ENCODE peak calls at places on chromosomes 7 and 10, in five cellular contexts. One of them, this sample, is unnamed. For H3K9me3, the result is how much of the 10 kb centered on the place peaks cover.

GRCh38 chr7:111232249-111233084 is 141.5 kb downstream of the LRRN3 start:
- DNase-seq in breast epithelium: no peak
- DNase-seq in mucosa of descending colon: no peak
- DNase-seq in CD4-positive, alpha-beta T cell: no peak
- DNase-seq in CD4-positive, CD25-positive, alpha-beta regulatory T cell: no peak
- DNase-seq in this sample: no peak

GRCh38 chr10:119383174-119383856 is 159.2 kb downstream of the RGS10 start:
- DNase-seq in CD4-positive, alpha-beta T cell: no peak
- DNase-seq in breast epithelium: no peak
- DNase-seq in mucosa of descending colon: no peak
- DNase-seq in CD4-positive, CD25-positive, alpha-beta regulatory T cell: no peak
- DNase-seq in this sample: no peak

GRCh38 chr7:12719978-12720377 is 32.5 kb downstream of the ARL4A start:
- DNase-seq in breast epithelium: no peak
- DNase-seq in CD4-positive, CD25-positive, alpha-beta regulatory T cell: no peak
- DNase-seq in CD4-positive, alpha-beta T cell: no peak
- DNase-seq in mucosa of descending colon: no peak
- DNase-seq in this sample: no peak

GRCh38 chr7:39431242-39431641 is 135.0 kb upstream of the YAE1 start:
- DNase-seq in CD4-positive, alpha-beta T cell: no peak
- DNase-seq in mucosa of descending colon: no peak
- DNase-seq in breast epithelium: no peak
- DNase-seq in CD4-positive, CD25-positive, alpha-beta regulatory T cell: no peak
- DNase-seq in this sample: no peak

GRCh38 chr7:86932038-86932512 is 127.4 kb downstream of the ELAPOR2 start:
- DNase-seq in breast epithelium: no peak
- DNase-seq in CD4-positive, alpha-beta T cell: no peak
- DNase-seq in mucosa of descending colon: no peak
- DNase-seq in CD4-positive, CD25-positive, alpha-beta regulatory T cell: no peak
- DNase-seq in this sample: no peak

GRCh38 chr10:11397980-11398580 is 213.4 kb downstream of the USP6NL start:
- DNase-seq in mucosa of descending colon: no peak
- DNase-seq in breast epithelium: peak
- DNase-seq in CD4-positive, alpha-beta T cell: no peak
- DNase-seq in CD4-positive, CD25-positive, alpha-beta regulatory T cell: no peak
- DNase-seq in this sample: no peak

GRCh38 chr10:100981178-100981710 is 6.1 kb downstream of the MRPL43 start:
- DNase-seq in CD4-positive, CD25-positive, alpha-beta regulatory T cell: no peak
- DNase-seq in CD4-positive, alpha-beta T cell: no peak
- DNase-seq in breast epithelium: no peak
- DNase-seq in mucosa of descending colon: no peak
- DNase-seq in this sample: no peak

GRCh38 chr10:26391701-26392695 is 46.1 kb upstream of the APBB1IP start:
- DNase-seq in CD4-positive, alpha-beta T cell: no peak
- DNase-seq in mucosa of descending colon: no peak
- DNase-seq in CD4-positive, CD25-positive, alpha-beta regulatory T cell: no peak
- DNase-seq in breast epithelium: no peak
- DNase-seq in this sample: no peak

GRCh38 chr7:36210542-36210941 is 57.5 kb downstream of the EEPD1 start:
- DNase-seq in CD4-positive, CD25-positive, alpha-beta regulatory T cell: no peak
- DNase-seq in mucosa of descending colon: no peak
- DNase-seq in breast epithelium: no peak
- DNase-seq in CD4-positive, alpha-beta T cell: no peak
- DNase-seq in this sample: no peak

GRCh38 chr10:106897631-106898161 is 266.8 kb downstream of the SORCS1 start:
- DNase-seq in CD4-positive, CD25-positive, alpha-beta regulatory T cell: no peak
- DNase-seq in breast epithelium: no peak
- DNase-seq in mucosa of descending colon: no peak
- DNase-seq in CD4-positive, alpha-beta T cell: no peak
- DNase-seq in this sample: no peak

GRCh38 chr10:4051011-4051407 is 266.0 kb upstream of the KLF6 start:
- DNase-seq in breast epithelium: no peak
- DNase-seq in mucosa of descending colon: no peak
- DNase-seq in CD4-positive, alpha-beta T cell: no peak
- DNase-seq in CD4-positive, CD25-positive, alpha-beta regulatory T cell: no peak
- DNase-seq in this sample: no peak

GRCh38 chr7:104795616-104796398 is 218.2 kb upstream of the KMT2E start:
- DNase-seq in CD4-positive, CD25-positive, alpha-beta regulatory T cell: no peak
- DNase-seq in CD4-positive, alpha-beta T cell: no peak
- DNase-seq in mucosa of descending colon: no peak
- DNase-seq in breast epithelium: no peak
- DNase-seq in this sample: no peak

DNA sequence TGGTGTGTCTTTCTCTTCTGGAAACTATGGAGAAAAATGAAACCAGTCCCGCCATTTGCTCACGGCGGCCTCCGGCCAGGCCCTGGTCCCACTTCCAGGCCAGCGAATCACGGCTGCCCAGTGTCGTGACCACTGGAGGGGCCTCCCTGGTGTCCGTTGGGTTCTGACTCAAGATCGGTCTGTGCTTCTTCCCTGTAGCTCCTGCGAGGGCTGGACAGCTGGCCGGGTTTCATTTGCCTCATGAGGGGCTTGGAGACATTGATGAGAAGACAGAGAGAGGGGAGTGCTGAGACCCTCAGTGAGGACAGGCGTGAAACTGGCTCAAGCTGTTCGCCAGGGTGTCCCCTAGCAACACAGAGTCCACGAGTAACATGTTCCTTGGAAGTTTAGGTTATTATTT is 108.6 kb downstream of the ADARB2 start:
- DNase-seq in mucosa of descending colon: no peak
- DNase-seq in CD4-positive, alpha-beta T cell: no peak
- DNase-seq in breast epithelium: no peak
- DNase-seq in CD4-positive, CD25-positive, alpha-beta regulatory T cell: no peak
- DNase-seq in this sample: no peak
- H3K9me3 ChIP-seq in mucosa of descending colon: under half
- H3K9me3 ChIP-seq in CD4-positive, alpha-beta T cell: under half
- H3K9me3 ChIP-seq in breast epithelium: under half
- H3K9me3 ChIP-seq in CD4-positive, CD25-positive, alpha-beta regulatory T cell: under half
- H3K9me3 ChIP-seq in this sample: under half

GRCh38 chr7:157662110-157662791 is 325.4 kb downstream of the DNAJB6 start:
- DNase-seq in breast epithelium: no peak
- DNase-seq in CD4-positive, CD25-positive, alpha-beta regulatory T cell: no peak
- DNase-seq in CD4-positive, alpha-beta T cell: no peak
- DNase-seq in mucosa of descending colon: no peak
- DNase-seq in this sample: no peak

GRCh38 chr7:157660971-157661610 is 324.3 kb downstream of the DNAJB6 start:
- DNase-seq in breast epithelium: no peak
- DNase-seq in CD4-positive, CD25-positive, alpha-beta regulatory T cell: no peak
- DNase-seq in mucosa of descending colon: no peak
- DNase-seq in CD4-positive, alpha-beta T cell: no peak
- DNase-seq in this sample: no peak

GRCh38 chr7:157664034-157664433 is 327.2 kb downstream of the DNAJB6 start:
- DNase-seq in CD4-positive, CD25-positive, alpha-beta regulatory T cell: no peak
- DNase-seq in mucosa of descending colon: no peak
- DNase-seq in CD4-positive, alpha-beta T cell: no peak
- DNase-seq in breast epithelium: no peak
- DNase-seq in this sample: no peak

GRCh38 chr7:157663061-157663863 is 326.5 kb downstream of the DNAJB6 start:
- DNase-seq in CD4-positive, alpha-beta T cell: no peak
- DNase-seq in breast epithelium: no peak
- DNase-seq in CD4-positive, CD25-positive, alpha-beta regulatory T cell: no peak
- DNase-seq in mucosa of descending colon: no peak
- DNase-seq in this sample: no peak

DNA sequence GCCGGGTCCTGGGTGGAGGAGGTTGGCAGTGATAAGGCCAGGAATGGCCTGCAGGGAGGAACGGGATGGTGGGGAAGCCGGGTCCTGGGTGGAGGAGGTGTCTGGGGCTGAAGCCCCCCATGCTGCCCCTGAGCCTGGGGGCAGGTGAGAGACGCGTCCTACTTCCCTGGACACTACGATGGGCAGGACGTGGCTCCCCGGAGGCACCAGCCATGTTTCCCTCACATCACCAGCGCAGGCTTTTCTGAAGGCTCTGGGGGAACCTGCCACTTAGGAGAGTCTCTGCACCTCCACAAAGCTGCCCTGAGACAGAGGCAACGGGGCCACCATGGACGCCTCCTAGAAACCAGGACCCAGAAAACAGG is 324.8 kb downstream of the DNAJB6 start:
- DNase-seq in CD4-positive, alpha-beta T cell: no peak
- DNase-seq in breast epithelium: no peak
- DNase-seq in mucosa of descending colon: no peak
- DNase-seq in CD4-positive, CD25-positive, alpha-beta regulatory T cell: no peak
- DNase-seq in this sample: no peak
- H3K9me3 ChIP-seq in CD4-positive, alpha-beta T cell: under half
- H3K9me3 ChIP-seq in breast epithelium: under half
- H3K9me3 ChIP-seq in mucosa of descending colon: under half
- H3K9me3 ChIP-seq in CD4-positive, CD25-positive, alpha-beta regulatory T cell: under half
- H3K9me3 ChIP-seq in this sample: under half

GRCh38 chr10:128568041-128568440 is 441.8 kb upstream of the MKI67 start:
- DNase-seq in CD4-positive, alpha-beta T cell: no peak
- DNase-seq in breast epithelium: no peak
- DNase-seq in mucosa of descending colon: no peak
- DNase-seq in CD4-positive, CD25-positive, alpha-beta regulatory T cell: no peak
- DNase-seq in this sample: no peak
- H3K9me3 ChIP-seq in CD4-positive, alpha-beta T cell: under half
- H3K9me3 ChIP-seq in breast epithelium: under half
- H3K9me3 ChIP-seq in mucosa of descending colon: under half
- H3K9me3 ChIP-seq in CD4-positive, CD25-positive, alpha-beta regulatory T cell: under half
- H3K9me3 ChIP-seq in this sample: under half

DNA sequence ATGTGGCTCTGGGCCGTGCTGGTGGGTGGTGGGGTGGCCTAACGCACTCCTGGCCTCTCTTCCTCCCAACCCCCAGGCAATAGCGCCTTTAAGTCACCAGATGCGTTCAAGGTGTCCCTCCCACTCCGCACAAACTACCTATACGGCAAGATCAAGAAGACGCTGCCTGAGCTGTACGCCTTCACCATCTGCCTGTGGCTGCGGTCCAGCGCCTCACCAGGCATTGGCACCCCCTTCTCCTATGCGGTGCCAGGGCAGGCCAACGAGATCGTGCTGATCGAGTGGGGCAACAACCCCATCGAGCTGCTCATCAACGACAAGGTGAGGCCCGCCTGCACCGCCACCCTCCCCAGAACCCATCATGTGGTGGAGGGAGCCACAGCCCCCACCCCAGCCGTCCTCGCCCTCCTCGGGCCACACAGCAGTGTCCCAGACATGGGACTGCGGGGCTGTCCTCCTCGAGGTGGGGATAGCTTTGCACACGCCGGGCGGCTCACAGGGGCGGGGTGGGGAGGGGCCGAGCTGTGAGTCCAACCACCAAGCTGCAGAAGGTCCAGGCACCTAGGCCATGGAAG is 7.8 kb downstream of the NPTX2 start:
- DNase-seq in CD4-positive, alpha-beta T cell: no peak
- DNase-seq in breast epithelium: no peak
- DNase-seq in CD4-positive, CD25-positive, alpha-beta regulatory T cell: no peak
- DNase-seq in mucosa of descending colon: no peak
- DNase-seq in this sample: no peak
- H3K9me3 ChIP-seq in CD4-positive, alpha-beta T cell: under half
- H3K9me3 ChIP-seq in breast epithelium: under half
- H3K9me3 ChIP-seq in CD4-positive, CD25-positive, alpha-beta regulatory T cell: under half
- H3K9me3 ChIP-seq in mucosa of descending colon: under half
- H3K9me3 ChIP-seq in this sample: under half

GRCh38 chr7:53984776-53985175 is 557.4 kb upstream of the VSTM2A start:
- DNase-seq in CD4-positive, CD25-positive, alpha-beta regulatory T cell: no peak
- DNase-seq in CD4-positive, alpha-beta T cell: no peak
- DNase-seq in breast epithelium: no peak
- DNase-seq in mucosa of descending colon: no peak
- DNase-seq in this sample: no peak
- H3K9me3 ChIP-seq in CD4-positive, CD25-positive, alpha-beta regulatory T cell: under half
- H3K9me3 ChIP-seq in CD4-positive, alpha-beta T cell: under half
- H3K9me3 ChIP-seq in breast epithelium: under half
- H3K9me3 ChIP-seq in mucosa of descending colon: under half
- H3K9me3 ChIP-seq in this sample: under half

GRCh38 chr7:158126661-158127060 is 461.0 kb downstream of the PTPRN2 start:
- DNase-seq in CD4-positive, CD25-positive, alpha-beta regulatory T cell: no peak
- DNase-seq in mucosa of descending colon: no peak
- DNase-seq in breast epithelium: no peak
- DNase-seq in CD4-positive, alpha-beta T cell: no peak
- DNase-seq in this sample: no peak

GRCh38 chr7:158123753-158124152 is 463.9 kb downstream of the PTPRN2 start:
- DNase-seq in breast epithelium: no peak
- DNase-seq in CD4-positive, CD25-positive, alpha-beta regulatory T cell: no peak
- DNase-seq in CD4-positive, alpha-beta T cell: no peak
- DNase-seq in mucosa of descending colon: no peak
- DNase-seq in this sample: no peak

GRCh38 chr7:158124671-158125079 is 462.9 kb downstream of the PTPRN2 start:
- DNase-seq in CD4-positive, CD25-positive, alpha-beta regulatory T cell: no peak
- DNase-seq in mucosa of descending colon: no peak
- DNase-seq in breast epithelium: no peak
- DNase-seq in CD4-positive, alpha-beta T cell: no peak
- DNase-seq in this sample: no peak

GRCh38 chr7:158125721-158126120 is 461.9 kb downstream of the PTPRN2 start:
- DNase-seq in CD4-positive, alpha-beta T cell: no peak
- DNase-seq in CD4-positive, CD25-positive, alpha-beta regulatory T cell: no peak
- DNase-seq in breast epithelium: no peak
- DNase-seq in mucosa of descending colon: no peak
- DNase-seq in this sample: no peak

DNA sequence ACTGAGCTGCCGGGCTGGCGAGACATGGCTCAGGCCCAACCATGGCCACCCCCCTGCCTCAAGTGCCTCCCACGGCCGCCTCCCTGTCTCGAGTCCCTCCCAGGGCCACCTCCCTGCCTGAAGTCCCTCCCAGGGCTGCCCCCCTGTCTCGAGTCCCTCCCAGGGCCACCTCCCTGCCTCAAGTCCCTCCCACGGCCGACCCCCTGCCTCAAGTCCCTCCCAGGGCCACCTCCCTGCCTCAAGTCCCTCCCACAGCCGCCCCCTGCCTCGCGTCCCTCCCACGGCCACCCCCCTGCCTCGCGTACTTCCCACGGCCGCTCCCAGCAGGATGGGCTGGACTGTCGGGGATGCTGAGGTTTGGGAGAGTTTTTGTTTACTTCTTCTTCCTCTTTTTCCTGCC is 462.5 kb downstream of the PTPRN2 start:
- DNase-seq in mucosa of descending colon: no peak
- DNase-seq in CD4-positive, alpha-beta T cell: no peak
- DNase-seq in CD4-positive, CD25-positive, alpha-beta regulatory T cell: no peak
- DNase-seq in breast epithelium: no peak
- DNase-seq in this sample: no peak
- H3K9me3 ChIP-seq in mucosa of descending colon: under half
- H3K9me3 ChIP-seq in CD4-positive, alpha-beta T cell: under half
- H3K9me3 ChIP-seq in CD4-positive, CD25-positive, alpha-beta regulatory T cell: under half
- H3K9me3 ChIP-seq in breast epithelium: under half
- H3K9me3 ChIP-seq in this sample: under half

DNA sequence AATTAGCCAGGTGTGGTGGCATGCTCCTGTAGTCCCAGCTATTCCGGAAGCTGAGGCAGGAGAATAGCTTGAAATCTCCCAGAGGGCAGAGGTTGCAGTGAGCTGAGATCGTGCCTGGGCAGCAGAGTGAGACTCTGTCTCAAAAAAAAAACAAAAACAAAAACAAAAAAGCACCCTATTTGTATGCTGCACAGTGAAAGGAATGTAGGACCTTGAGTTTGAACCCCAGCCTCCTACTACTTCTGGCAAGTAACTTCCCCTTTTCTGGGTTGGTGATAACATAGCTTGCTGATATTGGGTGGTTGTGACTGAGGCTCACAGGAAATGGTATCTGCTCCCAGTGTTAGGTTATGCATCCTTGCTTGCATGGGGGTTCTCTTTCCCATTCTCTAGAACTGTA is 205.3 kb downstream of the BUB3 start:
- DNase-seq in CD4-positive, CD25-positive, alpha-beta regulatory T cell: no peak
- DNase-seq in CD4-positive, alpha-beta T cell: no peak
- DNase-seq in breast epithelium: no peak
- DNase-seq in mucosa of descending colon: no peak
- DNase-seq in this sample: no peak
- H3K9me3 ChIP-seq in CD4-positive, CD25-positive, alpha-beta regulatory T cell: under half
- H3K9me3 ChIP-seq in CD4-positive, alpha-beta T cell: under half
- H3K9me3 ChIP-seq in breast epithelium: under half
- H3K9me3 ChIP-seq in mucosa of descending colon: under half
- H3K9me3 ChIP-seq in this sample: under half